ENCODE peak calls at places on chromosomes 7 and 10, in six cellular contexts. Q, G, T, X, V and R are unnamed samples.

GRCh38 chr7:953547-954327 is 743 bp downstream of the ADAP1 start:
- DNase-seq in Q (no peak), X (peak), G (no peak), V (peak), T (peak), R (peak)

GRCh38 chr7:124764847-124765400 is 668 bp downstream of the GPR37 start:
- DNase-seq in G (no peak), X (peak), Q (no peak), V (no peak), T (peak), R (no peak)

GRCh38 chr7:108358553-108358952 is 97.7 kb downstream of the NRCAM start:
- DNase-seq in T (peak), Q (no peak), V (peak), G (no peak), X (no peak), R (peak)

GRCh38 chr10:19654576-19654975 is 161.7 kb upstream of the PLXDC2 start:
- DNase-seq in V (no peak), T (no peak), Q (no peak), G (no peak), X (no peak), R (no peak)

GRCh38 chr7:84682543-84682942 is 488.0 kb upstream of the SEMA3A start:
- DNase-seq in T (no peak), Q (no peak), X (no peak), G (no peak), V (no peak), R (no peak)

GRCh38 chr7:67344481-67345193 is 348.0 kb downstream of the TYW1 start:
- DNase-seq in T (no peak), G (no peak), X (no peak), Q (no peak), V (no peak), R (no peak)

GRCh38 chr7:1975179-1975578 is 257.6 kb downstream of the MAD1L1 start:
- DNase-seq in X (no peak), T (no peak), Q (no peak), V (no peak), G (no peak), R (no peak)

GRCh38 chr7:73668103-73668937 is 689 bp downstream of the VPS37D start:
- DNase-seq in T (peak), G (peak), V (no peak), X (no peak), Q (no peak), R (peak)

GRCh38 chr10:119496282-119496681 is 46.2 kb downstream of the RGS10 start:
- DNase-seq in T (no peak), G (no peak), V (peak), Q (no peak), X (no peak), R (no peak)

GRCh38 chr10:48361201-48361600 is 54.7 kb downstream of the MAPK8 start:
- DNase-seq in V (no peak), Q (no peak), T (no peak), G (no peak), X (no peak), R (no peak)

GRCh38 chr7:23456093-23456492 is 14.2 kb downstream of the IGF2BP3 start:
- DNase-seq in G (no peak), V (no peak), T (no peak), X (no peak), Q (no peak), R (no peak)

GRCh38 chr7:157630301-157630853 is 293.6 kb downstream of the DNAJB6 start:
- DNase-seq in V (no peak), Q (no peak), T (no peak), G (no peak), X (no peak), R (no peak)

GRCh38 chr7:151590071-151590800 is 70.5 kb upstream of the RHEB start:
- DNase-seq in V (no peak), X (no peak), G (no peak), T (no peak), Q (peak), R (no peak)

GRCh38 chr10:58782876-58783859 is 270.5 kb downstream of the BICC1 start:
- DNase-seq in X (no peak), V (no peak), T (no peak), G (no peak), Q (no peak), R (no peak)

GRCh38 chr7:143008007-143008901 is 18.7 kb downstream of the OR9A2 start:
- DNase-seq in Q (peak), V (peak), G (peak), T (peak), X (peak), R (peak)

GRCh38 chr10:97623277-97623676 is 10.0 kb downstream of the MORN4 start:
- DNase-seq in Q (no peak), G (no peak), T (no peak), V (peak), X (no peak), R (no peak)

GRCh38 chr7:4043988-4044387 is 638.1 kb upstream of the FOXK1 start:
- DNase-seq in G (no peak), Q (no peak), T (peak), X (no peak), V (no peak), R (no peak)
- TF ChIP-seq MAX in G (no peak), Q (no peak), T (no peak), X (no peak), V (no peak), R (no peak)

GRCh38 chr10:46077616-46078268 is 31.7 kb upstream of the MSMB start:
- DNase-seq in X (no peak), T (no peak), V (no peak), G (no peak), Q (no peak), R (no peak)

GRCh38 chr10:46077141-46077554 is 31.1 kb upstream of the MSMB start:
- DNase-seq in G (no peak), T (no peak), Q (no peak), X (no peak), V (no peak), R (no peak)

GRCh38 chr10:46079831-46080585 is 33.9 kb upstream of the MSMB start:
- DNase-seq in V (no peak), X (no peak), Q (no peak), G (no peak), T (no peak), R (no peak)

GRCh38 chr10:46084321-46085165 is 38.5 kb upstream of the MSMB start:
- DNase-seq in Q (no peak), V (peak), G (no peak), T (no peak), X (no peak), R (no peak)

DNA sequence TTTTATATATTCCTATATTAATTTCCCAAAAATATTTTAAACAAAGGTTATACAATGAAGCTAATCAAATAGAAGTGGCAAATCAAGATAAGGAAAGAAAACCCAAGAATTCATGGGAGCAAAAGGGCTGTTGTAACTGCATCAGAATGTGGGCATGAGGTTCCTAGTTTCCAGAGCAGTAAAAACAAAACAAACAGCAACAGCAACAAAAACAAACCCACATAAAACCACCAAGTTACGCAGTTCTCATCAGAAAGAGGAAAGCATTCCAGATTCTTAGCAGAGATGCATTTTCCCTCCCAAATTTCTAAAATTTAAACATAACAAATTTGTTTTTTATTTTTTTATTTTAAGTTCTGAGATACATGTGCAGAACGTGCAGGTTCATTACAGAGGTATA is 34.8 kb upstream of the MSMB start:
- DNase-seq in Q (no peak), T (no peak), G (no peak), V (no peak), X (no peak), R (no peak)
- TF ChIP-seq USF2 in Q (no peak), T (no peak), G (no peak), V (no peak), X (no peak), R (no peak)

GRCh38 chr10:104026762-104027161 is 58.9 kb downstream of the COL17A1 start:
- DNase-seq in G (no peak), T (no peak), V (no peak), Q (no peak), X (no peak), R (peak)
- TF ChIP-seq MAX in G (no peak), T (no peak), V (no peak), Q (no peak), X (no peak), R (no peak)

DNA sequence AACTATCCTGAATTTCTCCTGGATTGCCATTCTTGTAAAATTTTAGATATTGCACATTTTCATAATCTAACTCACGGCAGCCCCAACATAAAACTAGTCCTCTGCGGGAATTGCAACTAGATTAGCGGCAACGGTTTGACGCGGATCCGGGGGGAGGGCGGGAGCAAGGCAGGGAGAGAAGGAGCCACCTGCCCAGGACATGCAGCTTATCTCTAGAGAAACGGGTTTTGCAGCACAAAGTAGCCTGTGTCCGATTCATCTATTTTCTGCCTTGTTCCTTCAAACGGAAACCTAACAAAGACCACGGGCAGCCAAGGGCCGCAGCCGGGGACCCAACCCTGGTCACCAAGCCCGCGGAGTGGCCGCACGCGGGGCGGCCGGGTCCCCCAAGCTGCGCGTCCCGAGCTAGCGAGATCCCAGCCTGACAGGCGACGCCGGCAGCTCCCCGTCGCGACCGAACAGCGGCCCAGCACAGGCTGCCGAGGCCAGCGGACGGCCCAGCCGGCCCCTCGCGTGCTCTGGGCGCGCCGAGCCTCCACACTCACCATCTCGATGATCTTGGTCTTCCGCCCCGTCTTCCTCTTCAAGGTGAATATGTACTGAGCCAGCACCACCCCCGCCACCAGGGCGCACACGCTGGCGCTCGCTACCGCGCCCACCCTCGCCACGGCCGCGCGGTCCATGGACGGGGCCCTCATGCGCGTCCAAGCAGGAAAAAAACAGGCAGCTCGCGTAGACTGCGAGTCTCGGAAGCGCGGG is at the start of gene NT5C3A:
- DNase-seq in V (no peak), X (peak), Q (no peak), G (peak), T (peak), R (no peak)
- TF ChIP-seq USF2 in V (no peak), X (no peak), Q (no peak), G (no peak), T (no peak), R (no peak)

GRCh38 chr10:64648915-64649314 is 1127.7 kb downstream of the REEP3 start:
- DNase-seq in V (peak), X (peak), T (no peak), G (no peak), Q (no peak), R (peak)
- TF ChIP-seq MAX in V (no peak), X (no peak), T (no peak), G (no peak), Q (no peak), R (no peak)

GRCh38 chr7:148524479-148525173 is 65.9 kb upstream of the C7orf33 start:
- DNase-seq in V (no peak), G (no peak), X (no peak), T (no peak), Q (no peak), R (no peak)

GRCh38 chr7:148523550-148523949 is 67.0 kb upstream of the C7orf33 start:
- DNase-seq in T (no peak), G (no peak), X (no peak), V (no peak), Q (no peak), R (no peak)

GRCh38 chr7:148527717-148528168 is 62.8 kb upstream of the C7orf33 start:
- DNase-seq in V (peak), G (peak), X (peak), T (peak), Q (peak), R (peak)
- TF ChIP-seq USF2 in V (no peak), G (no peak), X (no peak), T (no peak), Q (no peak), R (no peak)